ENCODE peak calls at places on chromosome 6, in four cellular contexts. F, P, K and S are unnamed samples.

GRCh38 chr6:154382707-154383106 is 26.1 kb upstream of the IPCEF1 start:
- DNase-seq in P (no peak), F (peak; percentile 56), K (no peak), S (peak; percentile 77)

GRCh38 chr6:126054258-126054702 is 67.9 kb downstream of the TRMT11 start:
- DNase-seq in P (peak; percentile 40), K (no peak), F (no peak), S (no peak)

GRCh38 chr6:105593805-105594231 is 190.9 kb upstream of the PREP start:
- DNase-seq in F (no peak), K (no peak), P (no peak), S (no peak)

GRCh38 chr6:166633732-166634535 is 6.9 kb upstream of the RPS6KA2 start:
- DNase-seq in F (no peak), P (peak; percentile 75), K (no peak), S (no peak)

GRCh38 chr6:117512056-117512828 is 29.8 kb downstream of the DCBLD1 start:
- DNase-seq in K (no peak), F (no peak), P (no peak), S (no peak)

GRCh38 chr6:105099371-105099770 is 80.4 kb downstream of the POPDC3 start:
- DNase-seq in K (no peak), P (no peak), F (no peak), S (no peak)

GRCh38 chr6:81996414-81996813 is 243.9 kb upstream of the TENT5A start:
- DNase-seq in F (no peak), K (no peak), P (no peak), S (no peak)

GRCh38 chr6:112237644-112238043 is 16.7 kb downstream of the LAMA4 start:
- DNase-seq in P (no peak), F (no peak), K (no peak), S (no peak)

GRCh38 chr6:120352491-120352890 is 981.8 kb downstream of the TBC1D32 start:
- DNase-seq in F (no peak), K (no peak), P (no peak), S (no peak)

GRCh38 chr6:51619042-51619799 is 468.2 kb downstream of the PKHD1 start:
- DNase-seq in P (no peak), F (peak; percentile 48), K (no peak), S (no peak)

DNA sequence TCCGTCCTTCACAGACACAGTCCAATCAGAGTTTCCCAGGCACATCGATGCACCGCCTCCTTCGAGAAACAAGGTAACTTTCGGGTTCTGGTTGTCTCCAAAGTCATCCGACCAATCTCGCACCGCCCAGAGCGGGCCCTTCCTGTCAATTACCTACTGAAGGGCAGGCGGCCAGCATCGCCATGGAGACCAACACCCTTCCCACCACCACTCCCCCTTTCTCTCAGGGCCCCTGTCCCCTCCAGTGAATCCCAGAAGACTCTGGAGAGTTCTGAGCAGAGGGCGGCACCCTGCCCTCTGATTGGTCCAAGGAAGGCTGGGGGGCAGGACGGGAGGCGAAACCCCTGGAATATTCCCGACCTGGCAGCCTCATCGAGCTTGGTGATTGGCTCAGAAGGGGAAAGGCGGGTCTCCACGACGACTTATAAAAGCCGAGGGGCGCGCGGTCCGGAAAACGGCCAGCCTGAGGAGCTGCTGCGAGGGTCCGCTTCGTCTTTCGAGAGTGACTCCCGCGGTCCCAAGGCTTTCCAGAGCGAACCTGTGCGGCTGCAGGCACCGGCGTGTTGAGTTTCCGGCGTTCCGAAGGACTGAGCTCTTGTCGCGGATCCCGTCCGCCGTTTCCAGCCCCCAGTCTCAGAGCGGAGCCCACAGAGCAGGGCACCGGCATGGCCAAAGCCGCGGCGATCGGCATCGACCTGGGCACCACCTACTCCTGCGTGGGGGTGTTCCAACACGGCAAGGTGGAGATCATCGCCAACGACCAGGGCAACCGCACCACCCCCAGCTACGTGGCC is at the start of gene HSPA1B:
- DNase-seq in P (peak; percentile 100), K (peak; percentile 87), F (peak; percentile 100), S (peak; percentile 100)
- TF ChIP-seq CTCF in P (no peak), K (no peak), F (no peak), S (no peak)

DNA sequence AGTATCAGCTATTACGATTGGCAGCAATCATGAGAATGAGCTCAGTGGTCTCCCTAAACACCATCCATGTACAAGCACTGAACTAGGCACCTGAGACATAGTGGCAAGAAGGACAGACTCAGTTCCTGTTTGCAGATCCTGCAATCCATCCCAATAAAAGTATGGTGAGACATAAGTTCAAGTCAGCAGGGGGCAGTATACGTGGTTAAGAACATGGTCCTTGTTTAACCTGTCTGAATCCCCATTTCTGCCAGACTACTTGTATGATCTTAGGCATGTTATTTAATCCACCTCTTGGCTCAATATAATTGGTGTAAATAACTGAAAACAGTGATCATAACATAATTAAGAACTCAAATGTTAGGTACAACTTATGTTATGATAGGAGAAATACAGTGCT is 33.2 kb upstream of the PNISR start:
- DNase-seq in P (no peak), F (peak; percentile 23), K (peak; percentile 11), S (no peak)
- TF ChIP-seq CTCF in P (no peak), F (no peak), K (no peak), S (no peak)

GRCh38 chr6:25027221-25027916 is 91.6 kb upstream of the RIPOR2 start:
- DNase-seq in P (no peak), F (no peak), K (no peak), S (no peak)
- TF ChIP-seq CTCF in P (no peak), F (no peak), K (no peak), S (no peak)

DNA sequence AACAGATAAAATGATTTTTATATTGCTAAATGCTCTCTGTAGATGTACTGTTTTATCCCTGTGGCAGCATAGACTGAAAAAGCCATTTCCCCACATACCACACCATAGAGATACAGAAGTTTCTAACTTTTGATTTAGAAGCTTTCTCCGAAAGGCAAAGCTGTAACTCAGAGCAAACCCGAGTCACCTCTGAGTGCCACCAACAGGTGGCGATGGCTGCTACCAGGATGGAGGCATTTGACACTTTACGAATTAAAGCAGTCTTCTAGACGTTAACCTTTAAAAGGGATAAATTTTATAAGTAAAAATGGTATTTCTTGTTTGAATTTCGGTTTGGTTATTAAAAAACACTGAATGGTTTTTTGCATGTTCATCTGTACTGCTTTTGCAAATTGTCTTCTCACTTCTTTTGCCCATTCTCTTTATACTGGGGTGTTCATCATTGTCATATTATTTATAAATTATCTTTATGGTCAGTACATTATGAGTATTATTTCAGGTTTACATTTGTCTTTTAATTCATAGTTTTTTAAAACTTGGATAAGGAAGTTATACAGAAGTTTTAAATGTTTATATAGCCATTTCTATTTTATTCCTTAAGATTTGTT is 201.0 kb upstream of the CEP162 start:
- DNase-seq in F (peak; percentile 71), P (no peak), K (peak; percentile 63), S (peak; percentile 53)
- TF ChIP-seq CTCF in F (peak; percentile 78), P (peak; percentile 41), K (peak; percentile 87), S (peak; percentile 71)

GRCh38 chr6:163776549-163777378 is 362.2 kb downstream of the QKI start:
- DNase-seq in P (no peak), F (no peak), K (no peak), S (no peak)
- TF ChIP-seq CTCF in P (no peak), F (no peak), K (no peak), S (no peak)

DNA sequence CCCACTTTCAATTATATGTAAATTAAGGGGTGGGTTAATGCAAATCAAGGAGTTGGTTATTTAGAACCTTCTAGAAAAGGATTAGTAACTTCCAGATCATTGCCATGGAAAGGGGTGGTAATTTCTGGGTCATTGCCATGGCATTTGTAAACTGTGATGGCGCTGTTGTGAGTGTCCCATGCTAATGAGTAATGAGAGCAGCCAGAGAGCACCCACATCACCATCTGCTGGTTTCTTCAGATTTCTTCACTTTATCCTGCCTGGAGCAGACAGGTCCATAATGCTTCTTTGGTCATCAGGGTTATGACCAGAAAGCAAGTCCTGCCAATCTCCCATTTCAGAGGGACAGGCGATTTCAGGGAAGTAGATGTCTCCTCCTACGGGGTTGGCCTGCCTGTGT is 311.3 kb upstream of the CNR1 start:
- DNase-seq in K (no peak), F (no peak), P (no peak), S (no peak)
- TF ChIP-seq CTCF in K (no peak), F (no peak), P (no peak), S (no peak)

GRCh38 chr6:49423817-49424216 is 39.2 kb downstream of the MMUT start:
- DNase-seq in P (no peak), F (no peak), K (no peak), S (no peak)
- TF ChIP-seq CTCF in P (no peak), F (peak; percentile 34), K (no peak), S (no peak)